ENCODE peak calls at places on chromosomes 3 and 15, in seven cellular contexts. S is upper lobe of right lung, E is neural progenitor cell, J is right lobe of liver, X is transverse colon, Z is AG04450, A is lower lobe of right lung. G is an unnamed sample.
A peak's percentile ranks its signal among the peaks of the same experiment; 100 is the strongest.

GRCh38 chr3:71305246-71306206 is 278.0 kb downstream of the FOXP1 start:
- DNase-seq in S (no peak), E (peak; percentile 74), J (peak; percentile 35), X (peak; percentile 19), Z (no peak), A (no peak), G (peak; percentile 21)

GRCh38 chr15:66670698-66671580 is 31.1 kb upstream of the SMAD6 start:
- DNase-seq in S (peak; percentile 87), E (peak; percentile 76), J (no peak), X (peak; percentile 88), Z (no peak), A (peak; percentile 77), G (peak; percentile 85)

GRCh38 chr3:177196473-177197040 is 725 bp downstream of the TBL1XR1 start:
- DNase-seq in S (peak; percentile 67), E (peak; percentile 68), J (peak; percentile 40), X (peak; percentile 44), Z (no peak), A (no peak), G (peak; percentile 24)

GRCh38 chr3:72855001-72855400 is 6.8 kb upstream of the SHQ1 start:
- DNase-seq in S (no peak), E (no peak), J (no peak), X (no peak), Z (no peak), A (no peak), G (no peak)

GRCh38 chr3:30693470-30694120 is 87.2 kb downstream of the TGFBR2 start:
- DNase-seq in S (no peak), E (peak; percentile 84), J (no peak), X (peak; percentile 30), Z (peak; percentile 48), A (no peak), G (no peak)

GRCh38 chr3:170448530-170449110 is 30.0 kb downstream of the CLDN11 start:
- DNase-seq in S (no peak), E (no peak), J (no peak), X (no peak), Z (no peak), A (no peak), G (no peak)

GRCh38 chr15:36430280-36430679 is 149.1 kb upstream of the CDIN1 start:
- DNase-seq in S (no peak), E (no peak), J (no peak), X (no peak), Z (no peak), A (no peak), G (no peak)

GRCh38 chr3:8617921-8618320 is 26.7 kb downstream of the SSUH2 start:
- DNase-seq in S (no peak), E (no peak), J (no peak), X (no peak), Z (no peak), A (no peak), G (no peak)

GRCh38 chr3:13107661-13108060 is 34.4 kb upstream of the IQSEC1 start:
- DNase-seq in S (peak; percentile 50), E (no peak), J (peak; percentile 11), X (no peak), Z (no peak), A (peak; percentile 42), G (no peak)

GRCh38 chr3:30760737-30761136 is 133.7 kb downstream of the GADL1 start:
- DNase-seq in S (no peak), E (no peak), J (no peak), X (no peak), Z (no peak), A (no peak), G (no peak)

GRCh38 chr3:183178833-183179549 is 16.5 kb upstream of the LAMP3 start:
- DNase-seq in S (peak; percentile 92), E (peak; percentile 80), J (no peak), X (peak; percentile 39), Z (no peak), A (peak; percentile 88), G (peak; percentile 36)

GRCh38 chr15:101438482-101439284 is 50.8 kb downstream of the PCSK6 start:
- DNase-seq in S (no peak), E (no peak), J (peak; percentile 57), X (no peak), Z (no peak), A (no peak), G (no peak)

GRCh38 chr3:97821413-97821809 is 400 bp upstream of the CRYBG3 start:
- DNase-seq in S (peak; percentile 82), E (no peak), J (peak; percentile 61), X (peak; percentile 59), Z (no peak), A (peak; percentile 75), G (no peak)

GRCh38 chr15:64574220-64574994 is 114.0 kb downstream of the ZNF609 start:
- DNase-seq in S (no peak), E (no peak), J (no peak), X (no peak), Z (peak; percentile 11), A (no peak), G (no peak)

DNA sequence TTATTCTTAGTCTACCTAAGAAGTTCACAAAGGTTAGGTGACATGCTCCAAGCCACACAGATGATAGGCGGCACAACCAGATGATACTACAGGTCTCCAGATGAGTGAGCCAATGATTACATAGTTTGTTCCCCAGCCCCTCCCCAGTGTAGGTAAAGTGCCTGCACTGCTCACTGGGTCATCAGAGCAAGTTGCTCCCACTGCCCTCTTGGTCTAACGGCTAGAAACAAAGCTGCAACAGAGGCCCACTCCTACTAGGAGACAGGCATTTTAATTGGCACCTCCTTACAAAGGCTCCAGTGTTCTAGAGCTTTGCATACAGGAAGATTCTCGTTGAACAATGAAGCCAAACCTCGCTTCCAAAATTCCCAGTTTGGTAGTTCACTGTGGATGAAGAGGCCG is 47.3 kb downstream of the TMEM44 start:
- DNase-seq in S (no peak), E (no peak), J (no peak), X (no peak), Z (no peak), A (no peak), G (no peak)
- H3K27ac ChIP-seq in S (no peak overlapping the region), E (no peak overlapping the region), J (no peak overlapping the region), X (no peak overlapping the region), Z (no peak overlapping the region), A (no peak overlapping the region), G (no peak overlapping the region)

DNA sequence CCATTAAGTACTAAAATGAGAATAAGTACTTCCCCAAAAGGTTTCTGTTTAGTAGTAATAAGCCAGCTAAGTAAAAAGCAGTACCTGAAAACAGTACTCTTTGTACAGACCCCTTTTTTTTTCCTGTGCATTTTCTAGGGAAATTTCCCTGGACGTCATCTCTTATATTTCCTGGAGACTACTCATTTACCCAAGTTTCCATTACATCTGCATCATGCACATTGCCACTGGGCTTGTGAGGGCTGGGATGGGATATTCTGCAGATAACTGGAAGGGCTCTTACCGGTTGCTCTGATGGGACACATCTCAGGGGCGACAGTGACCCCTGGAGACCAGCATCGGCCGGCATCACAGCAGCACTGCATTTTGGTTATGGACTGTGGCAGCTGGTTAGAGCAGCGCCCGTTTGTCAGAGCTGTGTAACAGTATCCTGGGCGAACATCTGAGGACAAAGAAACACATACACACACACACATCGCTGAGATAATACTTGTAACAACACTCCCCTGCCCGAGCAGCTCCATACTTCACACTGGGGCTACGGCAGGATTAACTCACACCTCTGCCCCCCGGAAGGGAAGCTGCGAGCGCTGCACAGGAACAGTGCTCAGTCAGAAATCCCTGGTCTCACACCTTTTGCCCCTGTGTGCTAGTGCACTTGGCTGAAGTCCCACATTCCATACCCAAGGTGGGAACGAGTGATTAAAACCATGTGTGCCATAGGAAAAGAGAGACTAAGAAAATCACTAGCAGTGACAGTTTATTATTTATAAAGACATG is 124.9 kb downstream of the FBN1 start:
- DNase-seq in S (no peak), E (peak; percentile 17), J (no peak), X (no peak), Z (no peak), A (no peak), G (no peak)
- TF ChIP-seq CTCF in S (no peak), E (peak; percentile 25), J (peak; percentile 23), X (no peak), Z (no peak), A (no peak), G (no peak)

GRCh38 chr3:88061749-88062148 is 2.7 kb downstream of the ZNF654 start:
- DNase-seq in S (no peak), E (no peak), J (no peak), X (no peak), Z (no peak), A (no peak), G (no peak)
- H3K27ac ChIP-seq in S (no peak overlapping the region), E (no peak overlapping the region), J (no peak overlapping the region), X (no peak overlapping the region), Z (no peak overlapping the region), A (no peak overlapping the region), G (no peak overlapping the region)

DNA sequence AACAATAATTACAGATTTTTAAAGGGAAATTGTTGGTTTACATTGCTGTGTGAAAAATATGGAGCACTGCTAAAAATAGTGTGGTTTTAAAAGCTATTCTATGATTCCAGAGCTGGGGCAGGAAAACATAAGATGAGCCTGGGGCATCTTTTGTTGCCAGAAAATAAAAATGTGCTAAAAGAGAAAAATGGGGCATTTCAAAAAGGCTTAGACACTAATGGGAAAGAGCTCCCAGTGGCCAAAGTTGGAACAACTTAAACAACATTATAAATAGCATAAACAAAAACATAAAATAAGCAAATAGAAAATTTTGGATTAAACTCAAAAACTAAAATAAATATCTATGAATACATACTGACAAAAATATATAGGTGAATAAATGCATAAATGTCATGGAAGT is 478.9 kb downstream of the NLGN1 start:
- DNase-seq in S (no peak), E (no peak), J (no peak), X (no peak), Z (no peak), A (no peak), G (no peak)
- TF ChIP-seq CTCF in S (no peak), E (peak; percentile 40), J (no peak), X (no peak), Z (peak; percentile 35), A (no peak), G (no peak)

DNA sequence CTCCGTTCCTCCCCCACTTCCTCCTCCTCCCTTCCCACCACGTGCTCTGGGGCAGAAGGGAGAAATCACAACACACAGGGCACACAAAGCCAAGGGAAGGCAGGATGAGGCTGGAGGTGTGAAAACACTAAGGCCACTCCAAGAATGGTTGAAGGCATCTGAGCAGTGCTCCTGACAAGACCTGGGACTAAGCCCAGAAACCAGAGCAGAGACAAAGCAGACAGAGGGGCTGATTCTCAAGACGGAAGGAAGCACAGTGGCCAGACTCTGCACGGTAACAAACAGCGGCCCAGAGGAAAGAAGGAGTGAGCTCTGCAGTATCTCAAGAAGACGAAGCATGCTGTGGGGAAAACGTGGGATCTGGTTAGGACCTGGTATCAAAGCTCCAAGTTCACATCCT is 78.1 kb downstream of the ADCY5 start:
- DNase-seq in S (peak; percentile 13), E (no peak), J (no peak), X (no peak), Z (no peak), A (no peak), G (no peak)
- H3K27ac ChIP-seq in S (no peak overlapping the region), E (no peak overlapping the region), J (no peak overlapping the region), X (no peak overlapping the region), Z (no peak overlapping the region), A (no peak overlapping the region), G (no peak overlapping the region)

DNA sequence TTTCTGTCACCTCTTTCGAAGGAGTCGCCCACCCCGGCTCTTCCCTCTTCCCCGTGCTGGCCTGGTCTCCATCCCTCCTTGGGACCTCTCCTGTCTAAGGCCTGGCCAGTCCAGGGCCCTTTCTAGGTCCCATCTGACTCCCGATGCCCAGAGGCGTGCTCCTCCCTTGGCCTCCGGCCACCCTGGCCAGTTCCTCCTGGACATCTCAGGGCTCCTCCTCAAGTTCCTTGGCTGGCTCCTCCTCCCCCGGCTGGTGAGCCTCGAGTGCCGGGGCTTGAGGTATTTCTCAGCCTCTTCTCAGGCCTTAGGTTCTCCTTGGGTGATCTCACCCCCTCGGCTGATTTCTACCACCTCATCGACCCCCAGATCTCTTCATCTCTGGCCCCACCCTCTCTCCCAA is 94.5 kb upstream of the SLC6A6 start:
- DNase-seq in S (no peak), E (no peak), J (no peak), X (no peak), Z (no peak), A (no peak), G (no peak)
- TF ChIP-seq CTCF in S (no peak), E (no peak), J (no peak), X (no peak), Z (no peak), A (no peak), G (no peak)

GRCh38 chr3:20040476-20041196 is 390 bp downstream of the KAT2B start:
- DNase-seq in S (peak; percentile 90), E (peak; percentile 94), J (peak; percentile 88), X (peak; percentile 85), Z (no peak), A (peak; percentile 87), G (peak; percentile 90)
- H3K27ac ChIP-seq in S (peak overlapping the region; percentile 93), E (peak overlapping the region; percentile 86), J (peak overlapping the region; percentile 92), X (peak overlapping the region; percentile 94), Z (no peak overlapping the region), A (peak overlapping the region; percentile 91), G (peak overlapping the region; percentile 98)